ENCODE peak calls at places on chromosomes 4 and X, in seven cellular contexts. S is astrocyte, H is lung, Q is adipocyte, K is pancreas, M is spleen, T is body of pancreas. D is an unnamed sample. For H3K4me1 and H3K36me3, the result is how much of the 10 kb centered on the place peaks cover.

GRCh38 chr4:73259552-73260140 is 1.0 kb upstream of the ANKRD17 start:
- DNase-seq in H (no peak), K (no peak), T (no peak), Q (peak), S (peak), M (no peak), D (no peak)

GRCh38 chr4:148315049-148315448 is 127.2 kb downstream of the NR3C2 start:
- DNase-seq in T (no peak), S (peak), Q (no peak), K (no peak), H (no peak), M (no peak), D (no peak)

GRCh38 chrX:120840826-120841225 is 34.8 kb downstream of the CT47B1 start:
- DNase-seq in S (peak), K (no peak), Q (peak), M (no peak), H (no peak), T (no peak), D (no peak)

GRCh38 chr4:88646528-88647280 is 50.9 kb downstream of the NAP1L5 start:
- DNase-seq in S (no peak), M (no peak), K (no peak), Q (no peak), H (no peak), T (no peak), D (no peak)

GRCh38 chr4:68724426-68724825 is 54.0 kb upstream of the UGT2B15 start:
- DNase-seq in Q (no peak), K (no peak), T (no peak), M (peak), S (no peak), H (no peak), D (no peak)

GRCh38 chr4:54781771-54782170 is 124.0 kb downstream of the KIT start:
- DNase-seq in M (no peak), K (peak), S (no peak), Q (no peak), T (peak), H (no peak), D (no peak)

GRCh38 chrX:43718546-43718945 is 62.4 kb downstream of the MAOA start:
- DNase-seq in M (no peak), S (no peak), Q (no peak), T (no peak), K (no peak), H (no peak), D (no peak)

GRCh38 chr4:70564033-70564432 is 28.0 kb upstream of the AMBN start:
- DNase-seq in Q (no peak), T (no peak), K (no peak), H (no peak), S (no peak), M (no peak), D (no peak)

GRCh38 chrX:65136424-65136823 is 160.2 kb upstream of the ZC4H2 start:
- DNase-seq in H (no peak), T (no peak), S (no peak), Q (no peak), K (no peak), M (no peak), D (no peak)

GRCh38 chr4:115332078-115332477 is 218.7 kb upstream of the NDST4 start:
- DNase-seq in Q (no peak), T (no peak), S (no peak), K (no peak), M (no peak), H (no peak), D (no peak)

GRCh38 chr4:176433983-176434382 is 114.2 kb downstream of the SPCS3 start:
- DNase-seq in Q (no peak), K (no peak), H (no peak), M (no peak), T (no peak), S (peak), D (no peak)

GRCh38 chrX:17072726-17073125 is 126.3 kb downstream of the REPS2 start:
- DNase-seq in Q (no peak), M (no peak), T (no peak), K (no peak), S (no peak), H (no peak), D (no peak)

GRCh38 chr4:165516281-165516833 is 137.5 kb downstream of the CPE start:
- DNase-seq in H (no peak), M (no peak), Q (no peak), S (no peak), T (no peak), K (no peak), D (no peak)

GRCh38 chr4:8913121-8913857 is 41.6 kb upstream of the HMX1 start:
- DNase-seq in S (no peak), H (no peak), T (no peak), M (peak), Q (no peak), K (no peak), D (no peak)

GRCh38 chr4:1695913-1696312 is 11.8 kb upstream of the FAM53A start:
- DNase-seq in K (no peak), M (no peak), T (no peak), S (no peak), Q (no peak), H (no peak), D (no peak)

GRCh38 chrX:27966492-27966891 is 14.8 kb downstream of the DCAF8L1 start:
- DNase-seq in Q (no peak), H (no peak), M (no peak), T (no peak), K (no peak), S (no peak), D (no peak)

GRCh38 chrX:16077811-16078210 is 45.6 kb upstream of the GRPR start:
- DNase-seq in M (no peak), K (no peak), T (no peak), Q (no peak), H (no peak), S (no peak), D (no peak)

GRCh38 chrX:53831662-53832635 is 145.4 kb upstream of the HUWE1 start:
- DNase-seq in K (peak), T (peak), H (no peak), Q (peak), M (no peak), S (peak), D (no peak)

GRCh38 chr4:89438102-89438831 is 130.7 kb upstream of the GPRIN3 start:
- DNase-seq in H (peak), K (peak), M (peak), S (no peak), T (peak), Q (peak), D (peak)

GRCh38 chrX:50941638-50942037 is 31.1 kb downstream of the BMP15 start:
- DNase-seq in Q (no peak), K (no peak), M (peak), S (no peak), H (no peak), T (peak), D (no peak)

GRCh38 chr4:24794916-24795665 is at the start of gene SOD3:
- DNase-seq in T (peak), Q (peak), K (peak), S (peak), M (peak), H (peak), D (no peak)

GRCh38 chr4:74768857-74769525 is 25.3 kb downstream of the BTC start:
- DNase-seq in Q (peak), K (no peak), T (peak), M (no peak), H (no peak), S (peak), D (no peak)

GRCh38 chr4:74331944-74332343 is 23.7 kb downstream of the EPGN start:
- DNase-seq in T (no peak), M (no peak), Q (no peak), H (no peak), K (no peak), S (no peak), D (no peak)

GRCh38 chr4:84706286-84706685 is 123.4 kb downstream of the CDS1 start:
- DNase-seq in M (no peak), T (no peak), H (no peak), Q (no peak), S (no peak), K (no peak), D (no peak)

GRCh38 chrX:47502591-47503222 is 19.7 kb upstream of the ZNF41 start:
- DNase-seq in S (peak), Q (peak), M (no peak), T (no peak), H (no peak), K (no peak), D (no peak)

GRCh38 chr4:156898373-156899117 is 73.1 kb downstream of the PDGFC start:
- DNase-seq in Q (peak), H (no peak), K (no peak), S (no peak), T (no peak), M (no peak), D (no peak)

GRCh38 chr4:176538217-176538925 is 218.6 kb downstream of the SPCS3 start:
- DNase-seq in Q (peak), M (no peak), T (no peak), H (no peak), K (no peak), S (peak), D (no peak)

GRCh38 chr4:142534994-142535393 is 311.1 kb downstream of the INPP4B start:
- DNase-seq in M (no peak), Q (peak), S (no peak), H (no peak), K (no peak), T (no peak), D (no peak)

GRCh38 chrX:118315529-118315928 is 30.4 kb upstream of the WDR44 start:
- DNase-seq in H (no peak), S (no peak), K (no peak), Q (no peak), T (no peak), M (no peak), D (no peak)

GRCh38 chr4:73855406-73855805 is 2.3 kb downstream of the PF4V1 start:
- DNase-seq in Q (no peak), S (no peak), M (no peak), H (no peak), K (no peak), T (peak), D (no peak)

GRCh38 chr4:36392049-36392448 is 110.6 kb downstream of the DTHD1 start:
- DNase-seq in Q (no peak), H (no peak), S (peak), K (no peak), T (no peak), M (no peak), D (no peak)

GRCh38 chrX:86369847-86370630 is 221.8 kb downstream of the DACH2 start:
- DNase-seq in M (no peak), H (no peak), T (no peak), S (no peak), Q (no peak), K (no peak), D (no peak)

GRCh38 chrX:101237041-101237440 is 17.5 kb downstream of the DRP2 start:
- DNase-seq in H (no peak), S (no peak), Q (no peak), T (no peak), M (no peak), K (no peak), D (no peak)

GRCh38 chrX:11591712-11592351 is 73.9 kb downstream of the ARHGAP6 start:
- DNase-seq in Q (no peak), S (no peak), T (no peak), M (no peak), H (no peak), K (no peak), D (no peak)

GRCh38 chrX:66013195-66013816 is 26.6 kb downstream of the VSIG4 start:
- DNase-seq in H (no peak), Q (no peak), S (no peak), T (no peak), K (no peak), M (no peak), D (no peak)

GRCh38 chr4:140152760-140153418 is 1.1 kb downstream of the MAML3 start:
- DNase-seq in K (peak), Q (peak), S (peak), T (peak), M (peak), H (peak), D (peak)
- H3K4me1 ChIP-seq in K (under half), Q (under half), S (under half), T (under half), M (under half), H (under half), D (under half)

GRCh38 chr4:39456946-39457763 is 1.6 kb downstream of the RPL9 start:
- DNase-seq in H (no peak), T (no peak), S (no peak), K (no peak), Q (no peak), M (no peak), D (no peak)
- H3K36me3 ChIP-seq in H (under half), T (under half), S (half or more), K (under half), Q (half or more), M (under half), D (under half)

GRCh38 chr4:6876440-6876839 is 33.2 kb upstream of the TBC1D14 start:
- DNase-seq in T (no peak), K (no peak), S (peak), H (no peak), Q (peak), M (no peak), D (no peak)
- H3K4me1 ChIP-seq in T (under half), K (under half), S (under half), H (under half), Q (under half), M (under half), D (under half)

GRCh38 chr4:119218093-119218492 is 5.6 kb downstream of the USP53 start:
- DNase-seq in K (no peak), Q (no peak), M (no peak), S (no peak), H (no peak), T (no peak), D (no peak)

DNA sequence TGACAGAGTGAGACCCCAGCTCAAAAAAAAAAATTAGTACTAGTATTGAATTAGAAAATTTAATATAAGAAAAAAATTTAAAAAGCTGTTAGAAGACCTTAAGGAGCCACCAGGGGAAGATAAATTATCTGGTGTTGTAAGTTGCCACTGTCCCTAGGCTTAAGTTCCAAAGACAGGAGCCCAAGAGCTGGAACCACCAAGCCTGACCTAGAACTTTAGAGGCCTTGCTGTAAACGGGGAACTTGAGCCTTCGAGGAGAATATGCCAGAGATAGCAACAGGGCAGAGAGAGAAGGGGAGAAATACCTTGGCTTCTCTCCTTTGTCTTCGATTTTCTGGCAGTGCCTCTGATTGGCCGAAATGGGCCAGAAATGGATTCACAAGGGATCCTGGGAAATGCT is 8.9 kb downstream of the USP53 start:
- DNase-seq in H (no peak), T (no peak), Q (no peak), M (no peak), S (no peak), K (no peak), D (no peak)
- H3K36me3 ChIP-seq in H (under half), T (under half), Q (half or more), M (under half), S (under half), K (under half), D (under half)

GRCh38 chr4:3485882-3486555 is 22.9 kb downstream of the DOK7 start:
- DNase-seq in Q (no peak), H (no peak), K (no peak), S (no peak), T (no peak), M (no peak), D (no peak)

GRCh38 chr4:3487861-3488260 is 24.8 kb downstream of the DOK7 start:
- DNase-seq in M (no peak), Q (no peak), T (no peak), S (no peak), K (no peak), H (no peak), D (no peak)

GRCh38 chr4:3489451-3489962 is 26.4 kb downstream of the DOK7 start:
- DNase-seq in H (no peak), S (no peak), M (no peak), T (no peak), K (no peak), Q (no peak), D (no peak)

GRCh38 chr4:3486556-3487270 is 23.6 kb downstream of the DOK7 start:
- DNase-seq in H (no peak), M (no peak), T (no peak), K (no peak), Q (no peak), S (no peak), D (no peak)

GRCh38 chr4:3488791-3489190 is 25.7 kb downstream of the DOK7 start:
- DNase-seq in S (no peak), K (no peak), T (no peak), M (no peak), Q (no peak), H (no peak), D (no peak)
- H3K4me1 ChIP-seq in S (under half), K (under half), T (under half), M (under half), Q (under half), H (under half), D (under half)

DNA sequence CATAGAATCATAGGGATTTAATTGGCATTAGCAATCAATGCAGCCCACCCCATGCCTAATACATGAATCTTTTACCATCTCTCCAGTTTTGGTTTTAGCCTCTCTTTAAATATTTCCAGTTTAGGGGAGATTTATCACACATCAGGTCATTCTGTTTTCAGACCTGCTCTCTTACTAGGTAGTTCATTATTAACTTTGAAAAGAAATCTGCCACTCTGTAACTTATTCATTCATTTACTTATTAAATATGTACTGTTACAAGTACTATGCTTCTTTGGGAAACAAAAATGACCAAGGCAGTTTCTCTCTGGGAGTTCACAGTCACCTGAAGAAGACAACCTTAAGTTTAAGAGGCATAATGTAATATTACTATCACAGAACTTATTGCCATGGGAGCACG is 62.1 kb downstream of the USO1 start:
- DNase-seq in M (no peak), T (no peak), S (no peak), Q (no peak), H (no peak), K (no peak), D (no peak)
- H3K36me3 ChIP-seq in M (under half), T (under half), S (under half), Q (half or more), H (under half), K (under half), D (under half)

DNA sequence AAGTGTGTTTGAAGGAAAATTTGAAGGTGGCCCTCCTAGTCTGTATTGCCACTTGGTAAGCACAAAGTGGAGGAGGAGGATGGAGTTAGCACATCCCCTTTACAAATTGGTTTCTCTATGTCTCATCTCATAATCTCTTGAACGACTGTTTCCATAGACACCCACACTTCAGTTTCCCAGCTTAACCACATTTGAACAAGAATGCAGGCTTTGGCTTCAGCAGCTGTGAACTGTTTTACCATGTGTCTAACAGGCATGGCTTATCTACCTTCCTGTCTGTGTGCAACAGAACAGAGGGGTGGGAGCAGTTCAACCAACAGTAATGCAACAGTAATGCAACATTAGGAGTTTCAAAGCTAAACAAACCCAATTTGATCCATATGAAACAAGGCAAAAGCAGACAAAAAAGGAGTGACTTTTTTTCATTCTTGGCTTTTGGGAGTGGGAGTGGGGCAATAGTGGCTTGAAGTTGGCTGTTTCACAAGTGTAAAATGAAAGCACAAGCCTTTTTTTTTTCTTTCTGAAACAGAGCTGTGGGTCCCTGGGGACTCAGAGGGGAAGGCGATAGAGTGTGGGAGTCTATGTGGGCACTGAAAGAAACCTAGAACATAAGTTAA is 108.0 kb downstream of the ITM2A start:
- DNase-seq in T (no peak), M (no peak), S (no peak), H (no peak), K (no peak), Q (no peak), D (peak)
- H3K4me1 ChIP-seq in T (under half), M (under half), S (under half), H (under half), K (under half), Q (under half), D (half or more)

GRCh38 chr4:118807659-118808058 is 28.3 kb downstream of the SEC24D start:
- DNase-seq in Q (no peak), H (no peak), T (no peak), K (no peak), M (no peak), S (no peak), D (no peak)
- H3K36me3 ChIP-seq in Q (half or more), H (under half), T (under half), K (under half), M (under half), S (half or more), D (under half)

D was measured in CD8-positive, alpha-beta memory T cell.